ENCODE peak calls at places on chromosomes 1 and 21, in eight cellular contexts. P is right atrium auricular region, F is ureter, I is posterior vena cava, E is ovary, D is GM12891, W is iPS-NIHi11, N is RCC 7860. Y is an unnamed sample.

GRCh38 chr1:223316082-223316481 is 47.9 kb downstream of the SUSD4 start:
- DNase-seq in P (no peak), F (no peak), I (no peak), E (no peak), D (no peak), W (no peak), N (no peak), Y (no peak)

GRCh38 chr1:24925082-24925779 is 4.8 kb downstream of the RUNX3 start:
- DNase-seq in P (no peak), F (no peak), I (no peak), E (no peak), D (no peak), W (no peak), N (no peak), Y (no peak)

GRCh38 chr1:233647083-233647482 is 33.2 kb downstream of the KCNK1 start:
- DNase-seq in P (no peak), F (no peak), I (no peak), E (no peak), D (no peak), W (no peak), N (no peak), Y (no peak)

GRCh38 chr1:205701891-205702290 is 21.6 kb upstream of the SLC45A3 start:
- DNase-seq in P (no peak), F (no peak), I (no peak), E (no peak), D (no peak), W (no peak), N (no peak), Y (no peak)

GRCh38 chr21:43190544-43191340 is 21.9 kb downstream of the CRYAA start:
- DNase-seq in P (no peak), F (peak; percentile 38), I (peak; percentile 62), E (no peak), D (no peak), W (no peak), N (no peak), Y (no peak)

GRCh38 chr21:28833181-28833580 is 159.5 kb downstream of the LTN1 start:
- DNase-seq in P (no peak), F (no peak), I (no peak), E (no peak), D (no peak), W (no peak), N (no peak), Y (no peak)

GRCh38 chr1:156600733-156601121 is 552 bp downstream of the GPATCH4 start:
- DNase-seq in P (no peak), F (no peak), I (no peak), E (no peak), D (no peak), W (no peak), N (no peak), Y (no peak)

GRCh38 chr1:22210176-22210575 is 67.3 kb upstream of the WNT4 start:
- DNase-seq in P (no peak), F (no peak), I (peak; percentile 54), E (no peak), D (no peak), W (no peak), N (no peak), Y (no peak)

GRCh38 chr21:19535356-19535755 is 1131.8 kb upstream of the TMPRSS15 start:
- DNase-seq in P (no peak), F (no peak), I (no peak), E (no peak), D (no peak), W (no peak), N (no peak), Y (no peak)

GRCh38 chr1:177981186-177981585 is 11.3 kb upstream of the SEC16B start:
- DNase-seq in P (no peak), F (no peak), I (no peak), E (no peak), D (no peak), W (no peak), N (peak; percentile 67), Y (no peak)

GRCh38 chr1:34359411-34359810 is 182.7 kb downstream of the C1orf94 start:
- DNase-seq in P (no peak), F (no peak), I (no peak), E (no peak), D (no peak), W (no peak), N (no peak), Y (no peak)

GRCh38 chr1:2022063-2022770 is 3.1 kb downstream of the GABRD start:
- DNase-seq in P (no peak), F (no peak), I (no peak), E (no peak), D (no peak), W (no peak), N (no peak), Y (no peak)

GRCh38 chr1:87154351-87154750 is 174.3 kb upstream of the LMO4 start:
- DNase-seq in P (no peak), F (no peak), I (no peak), E (no peak), D (no peak), W (no peak), N (no peak), Y (no peak)

GRCh38 chr1:213728593-213729536 is 258.9 kb upstream of the PROX1 start:
- DNase-seq in P (no peak), F (no peak), I (no peak), E (no peak), D (no peak), W (no peak), N (no peak), Y (no peak)

GRCh38 chr1:79161077-79161476 is 154.5 kb upstream of the ADGRL4 start:
- DNase-seq in P (no peak), F (no peak), I (no peak), E (no peak), D (no peak), W (no peak), N (no peak), Y (no peak)

GRCh38 chr1:206703647-206704046 is 18.9 kb downstream of the MAPKAPK2 start:
- DNase-seq in P (no peak), F (no peak), I (no peak), E (no peak), D (no peak), W (no peak), N (no peak), Y (no peak)

GRCh38 chr1:112558634-112559033 is 49.9 kb downstream of the WNT2B start:
- DNase-seq in P (no peak), F (no peak), I (no peak), E (no peak), D (no peak), W (no peak), N (no peak), Y (no peak)

GRCh38 chr1:224639426-224639975 is 23.4 kb downstream of the CNIH3 start:
- DNase-seq in P (no peak), F (no peak), I (no peak), E (no peak), D (no peak), W (no peak), N (no peak), Y (no peak)

GRCh38 chr1:58763214-58763613 is 20.6 kb downstream of the JUN start:
- DNase-seq in P (no peak), F (no peak), I (no peak), E (no peak), D (no peak), W (no peak), N (peak; percentile 50), Y (no peak)

GRCh38 chr1:199132006-199132405 is 493.2 kb downstream of the PTPRC start:
- DNase-seq in P (no peak), F (no peak), I (no peak), E (no peak), D (no peak), W (no peak), N (no peak), Y (no peak)

GRCh38 chr1:207282049-207282448 is 39.4 kb upstream of the CD55 start:
- DNase-seq in P (no peak), F (no peak), I (no peak), E (no peak), D (no peak), W (no peak), N (no peak), Y (no peak)

GRCh38 chr1:163203561-163203960 is 845 bp upstream of the RGS5 start:
- DNase-seq in P (no peak), F (no peak), I (no peak), E (no peak), D (no peak), W (no peak), N (no peak), Y (no peak)

Y was measured in adrenal gland.